ENCODE peak calls at places on chromosomes 4 and X, in five cellular contexts. C, S, P, K and U are unnamed samples.

GRCh38 chr4:6492861-6493667 is 20.6 kb upstream of the PPP2R2C start:
- DNase-seq in C (no peak), S (no peak), P (no peak), K (no peak), U (no peak)

GRCh38 chrX:40266490-40267333 is 169.0 kb upstream of the BCOR start:
- DNase-seq in C (no peak), S (peak), P (peak), K (peak), U (peak)

GRCh38 chr4:6469898-6470501 is 2.4 kb downstream of the PPP2R2C start:
- DNase-seq in C (no peak), S (no peak), P (no peak), K (no peak), U (no peak)

GRCh38 chr4:47122592-47123291 is 91.4 kb downstream of the GABRB1 start:
- DNase-seq in C (peak), S (peak), P (peak), K (peak), U (peak)

GRCh38 chrX:30572004-30572403 is 5.6 kb downstream of the TASL start:
- DNase-seq in C (peak), S (peak), P (no peak), K (no peak), U (no peak)

GRCh38 chr4:81684357-81684756 is 212.7 kb upstream of the RASGEF1B start:
- DNase-seq in C (no peak), S (no peak), P (no peak), K (no peak), U (no peak)

GRCh38 chr4:165088366-165088765 is 24.3 kb downstream of the TMEM192 start:
- DNase-seq in C (no peak), S (no peak), P (no peak), K (no peak), U (no peak)

GRCh38 chr4:177554966-177555574 is 112.8 kb upstream of the AGA start:
- DNase-seq in C (no peak), S (no peak), P (no peak), K (no peak), U (peak)

GRCh38 chr4:7978489-7978888 is 38.8 kb upstream of the AFAP1 start:
- DNase-seq in C (no peak), S (no peak), P (no peak), K (no peak), U (no peak)

GRCh38 chr4:74874785-74875367 is 58.0 kb upstream of the PARM1 start:
- DNase-seq in C (peak), S (peak), P (peak), K (no peak), U (peak)

GRCh38 chr4:4386736-4387392 is at the start of gene NSG1:
- DNase-seq in C (no peak), S (no peak), P (no peak), K (no peak), U (peak)

GRCh38 chrX:54495814-54496516 is at the start of gene FGD1:
- DNase-seq in C (no peak), S (no peak), P (peak), K (no peak), U (peak)

GRCh38 chrX:154712781-154713391 is 38.0 kb downstream of the GAB3 start:
- DNase-seq in C (peak), S (no peak), P (no peak), K (no peak), U (no peak)

GRCh38 chrX:153626863-153627674 is 19.9 kb upstream of the DUSP9 start:
- DNase-seq in C (no peak), S (peak), P (no peak), K (no peak), U (no peak)

GRCh38 chr4:60194214-60194613 is 1005.9 kb upstream of the ADGRL3 start:
- DNase-seq in C (no peak), S (no peak), P (no peak), K (no peak), U (no peak)

DNA sequence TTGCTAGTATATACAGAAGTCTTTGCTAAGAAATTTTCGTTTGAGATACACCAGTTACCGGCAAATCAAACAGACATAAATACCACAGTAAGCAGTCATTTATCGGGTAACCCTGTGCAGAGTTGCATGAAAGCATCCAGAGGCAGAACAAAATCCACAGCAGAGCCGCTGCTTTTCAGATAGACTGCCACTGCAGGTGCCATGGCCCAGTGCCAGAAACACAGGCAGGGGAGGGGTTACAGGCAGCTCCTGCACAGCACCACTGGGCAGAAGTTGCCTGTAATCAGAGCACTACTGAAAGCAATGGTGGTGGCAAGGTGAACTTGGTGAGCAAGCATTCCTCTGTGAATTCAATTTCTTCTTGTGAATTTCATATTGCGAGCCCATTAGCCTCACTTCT is 179.0 kb upstream of the MAB21L2 start:
- DNase-seq in C (no peak), S (no peak), P (no peak), K (no peak), U (peak)
- TF ChIP-seq SUZ12 in C (no peak), S (no peak), P (no peak), K (no peak), U (no peak)

GRCh38 chr4:11626046-11626445 is 197.4 kb upstream of the HS3ST1 start:
- DNase-seq in C (no peak), S (no peak), P (no peak), K (no peak), U (no peak)

GRCh38 chr4:11623726-11624037 is 195.0 kb upstream of the HS3ST1 start:
- DNase-seq in C (no peak), S (no peak), P (peak), K (no peak), U (no peak)

GRCh38 chr4:11624370-11624769 is 195.7 kb upstream of the HS3ST1 start:
- DNase-seq in C (no peak), S (no peak), P (no peak), K (no peak), U (no peak)

GRCh38 chr4:11625206-11625605 is 196.5 kb upstream of the HS3ST1 start:
- DNase-seq in C (no peak), S (no peak), P (no peak), K (no peak), U (no peak)

GRCh38 chr4:11622961-11623725 is 194.4 kb upstream of the HS3ST1 start:
- DNase-seq in C (no peak), S (no peak), P (no peak), K (no peak), U (no peak)
- TF ChIP-seq SUZ12 in C (no peak), S (no peak), P (no peak), K (no peak), U (no peak)

GRCh38 chrX:108309144-108309543 is 129.1 kb downstream of the COL4A6 start:
- DNase-seq in C (no peak), S (peak), P (no peak), K (no peak), U (no peak)
- TF ChIP-seq SUZ12 in C (no peak), S (no peak), P (no peak), K (no peak), U (no peak)

DNA sequence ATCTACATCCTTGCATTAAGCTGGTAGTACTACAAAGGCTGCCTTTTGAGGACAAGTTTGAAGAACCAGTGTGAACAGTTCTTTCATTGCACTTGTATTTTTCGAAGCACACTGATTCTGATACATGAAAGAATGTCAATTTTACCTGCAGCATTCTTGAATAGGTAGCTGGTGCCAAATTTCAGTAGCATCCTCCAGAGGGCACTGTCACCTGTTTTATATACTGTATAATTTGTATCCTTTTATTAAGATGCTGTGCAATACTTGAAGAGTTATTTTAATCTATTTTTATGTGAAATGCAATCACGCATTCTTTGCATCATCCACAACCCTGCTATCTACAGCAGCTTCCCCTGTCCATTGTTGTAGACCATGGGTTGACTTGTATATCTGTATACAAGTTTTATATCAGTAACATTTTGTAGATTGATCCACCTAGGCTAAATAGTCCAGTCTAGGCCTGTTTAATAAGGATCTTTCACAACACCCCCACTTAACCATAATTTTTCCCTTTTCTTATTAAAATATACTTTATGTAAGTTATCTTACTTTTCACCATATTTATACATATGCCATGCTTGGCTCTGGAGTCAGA is 325.7 kb downstream of the PCDH7 start:
- DNase-seq in C (no peak), S (no peak), P (no peak), K (no peak), U (peak)
- TF ChIP-seq SUZ12 in C (no peak), S (no peak), P (no peak), K (no peak), U (no peak)